ENCODE peak calls at places on chromosomes 12 and 14, in five cellular contexts. V is fibroblast of the conjunctiva, W is non-pigmented ciliary epithelial cell, Y is hepatocyte, I is K562. E is an unnamed sample.

GRCh38 chr12:48750769-48751356 is 34.4 kb upstream of the CCNT1 start:
- DNase-seq in W (no peak), V (no peak), Y (no peak), I (no peak), E (peak; percentile 21)

GRCh38 chr12:48686615-48687334 is 4.7 kb upstream of the KANSL2 start:
- DNase-seq in V (no peak), W (no peak), Y (no peak), I (peak; percentile 47), E (no peak)

GRCh38 chr12:5945071-5946008 is at the start of gene ANO2:
- DNase-seq in Y (peak; percentile 73), V (no peak), I (no peak), W (no peak), E (no peak)

GRCh38 chr14:99378782-99379214 is 101.9 kb downstream of the SETD3 start:
- DNase-seq in V (no peak), Y (peak; percentile 41), W (no peak), I (peak; percentile 27), E (peak; percentile 89)

GRCh38 chr12:998020-998874 is 7.2 kb downstream of the ERC1 start:
- DNase-seq in W (no peak), V (no peak), I (no peak), Y (peak; percentile 49), E (no peak)

GRCh38 chr14:58732387-58732786 is 94.6 kb downstream of the DACT1 start:
- DNase-seq in W (no peak), Y (no peak), I (no peak), V (no peak), E (no peak)

GRCh38 chr14:37246427-37246829 is 48.7 kb downstream of the MIPOL1 start:
- DNase-seq in V (peak; percentile 52), I (peak; percentile 54), Y (peak; percentile 72), W (peak; percentile 17), E (peak; percentile 67)

GRCh38 chr12:104930388-104931326 is 27.4 kb downstream of the SLC41A2 start:
- DNase-seq in Y (no peak), I (no peak), V (no peak), W (no peak), E (no peak)

GRCh38 chr12:15701721-15702156 is 87.4 kb downstream of the EPS8 start:
- DNase-seq in I (no peak), W (peak; percentile 31), V (no peak), Y (no peak), E (no peak)

E was measured in DMS53.